ENCODE peak calls at places on chromosomes 16 and 17, in six cellular contexts. X, Y, E, F, Z and I are unnamed samples.

GRCh38 chr16:4876646-4877297 is 29.5 kb downstream of the UBN1 start:
- DNase-seq in Z (no peak), F (no peak), X (no peak), E (no peak), Y (no peak), I (no peak)

GRCh38 chr16:53142823-53143568 is 88.2 kb downstream of the CHD9 start:
- DNase-seq in X (no peak), Y (no peak), F (no peak), E (no peak), Z (no peak), I (peak)

GRCh38 chr17:16875662-16876061 is 96.3 kb downstream of the TNFRSF13B start:
- DNase-seq in F (no peak), Y (peak), E (no peak), Z (peak), X (no peak), I (no peak)

GRCh38 chr17:81487487-81488275 is 24.9 kb downstream of the ACTG1 start:
- DNase-seq in F (no peak), X (peak), Y (peak), Z (peak), E (peak), I (peak)

GRCh38 chr17:19676901-19677300 is 28.4 kb downstream of the ALDH3A2 start:
- DNase-seq in F (no peak), X (no peak), Z (no peak), Y (no peak), E (no peak), I (no peak)

GRCh38 chr17:3740611-3741073 is 16.9 kb downstream of the HASPIN start:
- DNase-seq in E (no peak), X (no peak), Y (no peak), F (no peak), Z (no peak), I (no peak)

GRCh38 chr16:54931041-54931756 is 534 bp downstream of the IRX5 start:
- DNase-seq in Z (peak), X (peak), F (no peak), E (no peak), Y (no peak), I (peak)

GRCh38 chr17:82025401-82026107 is 2.4 kb downstream of the LRRC45 start:
- DNase-seq in F (no peak), Z (no peak), X (no peak), Y (no peak), E (no peak), I (no peak)

GRCh38 chr17:50203589-50204345 is 2.3 kb upstream of the COL1A1 start:
- DNase-seq in F (no peak), E (no peak), Y (no peak), X (no peak), Z (no peak), I (no peak)

GRCh38 chr16:566475-567361 is at the start of gene NHLRC4:
- DNase-seq in Y (peak), Z (peak), F (no peak), X (peak), E (peak), I (peak)

GRCh38 chr17:79023886-79024771 is at the start of gene C1QTNF1:
- DNase-seq in E (no peak), F (no peak), X (peak), Y (peak), Z (peak), I (no peak)

GRCh38 chr17:68819465-68819864 is 135.7 kb downstream of the ABCA8 start:
- DNase-seq in Z (no peak), X (no peak), E (no peak), Y (no peak), F (no peak), I (no peak)

GRCh38 chr17:48933035-48933434 is 11.6 kb downstream of the SNF8 start:
- DNase-seq in E (no peak), F (no peak), Z (no peak), X (no peak), Y (no peak), I (no peak)

GRCh38 chr17:75830168-75831031 is 13.8 kb downstream of the UNC13D start:
- DNase-seq in F (no peak), Z (peak), X (no peak), E (no peak), Y (no peak), I (no peak)

GRCh38 chr17:83202002-83203000 is 122.9 kb downstream of the METRNL start:
- DNase-seq in X (no peak), F (no peak), Z (peak), Y (peak), E (peak), I (no peak)

GRCh38 chr16:66318505-66318904 is 48.0 kb upstream of the CDH5 start:
- DNase-seq in X (no peak), Z (no peak), Y (no peak), F (no peak), E (no peak), I (no peak)

GRCh38 chr16:64841482-64841881 is 280.4 kb downstream of the CDH11 start:
- DNase-seq in Z (no peak), E (no peak), Y (no peak), F (no peak), X (no peak), I (no peak)
- TF ChIP-seq POLR2A in Z (no peak), E (no peak), Y (no peak), F (no peak), X (no peak), I (no peak)

GRCh38 chr17:45247429-45248131 is 14.3 kb downstream of the SPATA32 start:
- DNase-seq in E (peak), Y (peak), X (peak), Z (peak), F (peak), I (peak)
- TF ChIP-seq POLR2A in E (peak), Y (no peak), X (no peak), Z (peak), F (peak), I (peak)

DNA sequence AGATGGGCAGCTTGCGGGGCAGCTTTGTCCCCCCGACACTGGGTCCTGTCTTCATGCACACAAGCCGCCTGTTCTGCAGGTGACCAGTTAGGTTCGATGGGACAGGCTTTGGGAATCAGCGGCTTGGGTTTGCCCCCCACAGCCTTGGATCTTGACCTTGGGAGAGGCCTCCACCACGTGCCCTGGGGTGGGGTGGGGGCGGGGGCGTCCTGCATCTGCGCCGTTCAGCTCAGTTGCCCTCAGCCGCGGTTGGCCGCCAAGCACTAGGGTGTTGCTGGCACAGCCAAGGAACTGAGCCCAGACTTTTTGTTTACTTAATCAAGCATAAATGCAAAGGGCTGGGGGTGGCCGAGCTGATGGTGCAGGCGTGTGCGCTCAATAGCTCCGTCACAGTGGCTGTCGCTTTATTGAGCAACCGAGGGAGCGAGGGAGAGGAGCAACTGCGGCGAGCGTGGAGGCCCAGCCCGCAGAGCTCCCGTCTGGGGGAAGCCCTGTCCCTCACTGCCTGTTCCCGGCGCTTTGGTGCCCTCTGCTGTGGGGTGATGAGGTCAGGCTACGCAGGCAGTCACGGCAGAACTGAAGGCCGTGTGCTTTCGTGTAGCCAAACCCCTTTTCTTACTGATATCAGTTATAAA is 33.9 kb downstream of the JPH3 start:
- DNase-seq in Y (peak), E (peak), Z (peak), F (no peak), X (peak), I (peak)
- TF ChIP-seq POLR2A in Y (no peak), E (no peak), Z (no peak), F (no peak), X (no peak), I (no peak)

GRCh38 chr16:86784267-86784626 is 205.9 kb downstream of the FOXL1 start:
- DNase-seq in X (no peak), E (peak), Y (peak), Z (no peak), F (no peak), I (no peak)
- TF ChIP-seq POLR2A in X (no peak), E (no peak), Y (no peak), Z (no peak), F (no peak), I (no peak)

DNA sequence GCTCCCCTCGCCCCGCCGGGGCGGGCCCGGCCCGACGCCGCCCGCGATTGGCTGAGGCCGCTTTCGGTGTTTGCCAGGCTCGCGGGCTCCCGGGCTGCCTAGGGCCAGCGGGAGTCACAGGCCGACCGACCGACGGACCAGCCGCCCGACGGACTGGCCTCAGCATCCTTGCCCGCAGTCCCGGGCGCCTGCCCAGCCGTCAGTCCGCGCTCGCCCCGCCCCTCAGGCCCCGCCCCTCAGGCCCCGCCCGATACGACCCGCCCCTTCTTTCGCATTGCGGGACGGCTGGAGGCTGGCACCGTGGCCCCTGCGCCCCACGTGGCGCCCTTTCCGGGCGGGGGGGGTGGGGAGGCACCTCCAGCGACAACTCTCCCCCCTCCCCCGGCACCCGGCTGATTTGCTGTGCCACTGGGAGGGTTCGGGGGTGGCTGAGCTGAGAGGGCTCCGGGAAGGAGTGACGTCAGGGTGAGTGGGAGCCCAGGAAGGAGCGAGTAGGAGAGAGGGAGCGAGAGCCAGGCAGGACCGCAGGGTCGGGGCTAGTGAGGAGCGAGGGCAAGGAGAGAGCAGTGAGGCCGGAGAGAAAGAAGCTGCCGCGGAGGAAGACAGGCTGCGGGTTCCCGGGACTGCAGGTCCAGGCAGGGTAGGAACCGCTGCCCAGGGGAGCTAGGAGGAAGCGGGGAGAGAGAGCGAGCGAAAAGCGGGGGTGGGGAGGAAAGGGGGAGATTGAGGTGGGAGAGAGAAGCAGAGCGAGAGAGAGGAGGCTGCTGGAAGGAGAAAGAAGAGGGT is at the start of gene ASPHD1:
- DNase-seq in X (peak), E (peak), Z (peak), F (no peak), Y (peak), I (peak)
- TF ChIP-seq POLR2A in X (no peak), E (no peak), Z (no peak), F (no peak), Y (no peak), I (no peak)

DNA sequence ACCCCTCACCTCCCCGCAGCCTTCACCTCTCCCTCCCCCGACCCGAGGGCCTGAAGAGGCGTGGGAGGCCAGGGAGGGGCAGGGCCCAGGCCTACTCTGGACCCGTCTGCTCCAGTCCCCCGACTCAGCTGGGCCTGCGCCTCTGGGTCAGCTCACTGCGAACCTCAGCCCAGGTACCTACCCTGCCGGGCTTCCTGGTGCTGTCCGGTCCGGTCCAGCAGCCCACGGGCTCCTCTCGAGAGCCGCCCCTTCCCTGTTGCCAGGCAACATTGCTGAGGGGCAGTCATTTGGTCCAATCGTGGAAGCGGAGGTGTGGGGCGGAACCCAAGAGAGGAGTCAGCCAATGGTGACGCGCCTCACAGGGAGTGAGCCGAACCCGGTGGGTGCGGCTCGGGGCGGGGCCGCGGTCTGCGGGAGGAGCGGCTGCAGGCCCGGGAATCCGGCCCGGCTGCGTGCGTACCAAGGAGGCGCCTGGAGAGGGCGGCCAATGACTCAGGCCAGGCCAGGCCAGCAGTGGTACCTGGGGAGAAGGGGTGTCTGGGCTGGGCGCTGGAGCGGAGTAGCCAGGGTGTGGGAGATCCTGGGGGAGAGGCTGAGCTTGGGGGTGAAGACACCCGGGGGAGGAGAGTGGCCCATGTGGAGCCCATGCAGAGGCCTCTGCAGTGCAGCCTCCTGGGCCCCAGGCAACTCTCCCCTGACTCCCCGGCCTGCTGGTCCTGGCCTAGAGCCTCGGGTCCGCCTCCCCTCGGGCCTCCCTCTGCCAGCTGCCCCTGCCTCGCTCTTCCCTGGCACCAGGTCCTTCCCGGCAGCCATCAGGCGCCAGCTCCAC is at the start of gene MEAK7:
- DNase-seq in Z (peak), E (peak), X (peak), F (peak), Y (peak), I (peak)
- TF ChIP-seq POLR2A in Z (peak), E (peak), X (peak), F (peak), Y (no peak), I (peak)

GRCh38 chr17:29561541-29562517 is 5.0 kb downstream of the ABHD15 start:
- DNase-seq in Z (no peak), Y (no peak), F (no peak), E (peak), X (peak), I (no peak)
- TF ChIP-seq POLR2A in Z (no peak), Y (no peak), F (no peak), E (no peak), X (no peak), I (no peak)

DNA sequence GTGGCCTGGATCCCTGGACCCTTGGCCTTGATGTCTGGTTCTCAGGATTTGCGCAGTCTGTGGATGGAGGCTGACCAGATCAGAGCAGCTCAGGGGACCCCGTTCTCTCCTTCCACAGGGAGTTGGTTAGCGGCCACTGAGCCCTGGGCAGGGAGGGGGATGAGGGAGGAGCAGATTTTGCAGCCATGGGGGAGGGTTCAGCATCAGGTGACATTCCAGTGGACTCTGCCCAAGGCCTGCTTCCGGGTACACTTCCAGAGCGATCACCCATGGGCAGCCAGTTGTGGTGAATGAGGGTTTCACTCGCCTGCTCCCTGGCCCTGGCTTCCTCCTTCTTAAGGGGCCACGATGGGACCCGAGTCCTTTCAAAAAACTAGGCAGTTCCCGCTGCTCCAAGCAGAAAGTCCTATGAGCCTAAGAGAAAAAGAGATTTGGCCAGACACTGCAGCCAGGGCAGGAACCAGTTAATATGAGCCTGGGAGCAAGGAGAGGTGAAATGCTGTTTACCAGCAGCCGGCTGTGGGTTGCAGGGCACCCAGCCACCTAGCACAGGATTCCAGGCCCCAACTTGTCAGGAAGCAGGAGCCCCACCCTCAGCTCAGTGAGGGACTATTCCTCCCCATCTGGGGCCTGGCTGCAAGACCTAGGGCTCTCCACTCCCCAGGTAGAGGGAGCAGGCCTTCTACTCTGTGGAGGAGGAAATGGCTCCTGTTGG is 4.7 kb upstream of the GPRC5C start:
- DNase-seq in X (peak), Y (peak), E (peak), F (no peak), Z (peak), I (no peak)
- TF ChIP-seq POLR2A in X (no peak), Y (no peak), E (peak), F (no peak), Z (peak), I (no peak)

GRCh38 chr16:88692861-88693260 is 6.6 kb upstream of the SNAI3 start:
- DNase-seq in Y (no peak), Z (no peak), X (no peak), F (no peak), E (no peak), I (no peak)
- TF ChIP-seq POLR2A in Y (no peak), Z (no peak), X (no peak), F (no peak), E (no peak), I (no peak)

GRCh38 chr17:63701477-63702222 is 1.7 kb upstream of the LIMD2 start:
- DNase-seq in Z (no peak), Y (peak), E (no peak), X (no peak), F (no peak), I (no peak)
- TF ChIP-seq POLR2A in Z (no peak), Y (no peak), E (no peak), X (no peak), F (no peak), I (no peak)